ENCODE peak calls at places on chromosomes 2 and 18, in seven cellular contexts. One of them, this sample, is unnamed.

GRCh38 chr2:16522031-16522818 is 143.4 kb downstream of the CYRIA start:
- DNase-seq in coronary artery: no peak
- DNase-seq in astrocyte of the spinal cord: peak; percentile 20
- DNase-seq in left lung: no peak
- DNase-seq in DND-41: no peak
- DNase-seq in GM23338: no peak
- DNase-seq in fibroblast of villous mesenchyme: no peak
- DNase-seq in this sample: no peak

GRCh38 chr18:42053188-42053781 is 98.3 kb downstream of the PIK3C3 start:
- DNase-seq in left lung: no peak
- DNase-seq in GM23338: peak; percentile 60
- DNase-seq in astrocyte of the spinal cord: peak; percentile 57
- DNase-seq in coronary artery: no peak
- DNase-seq in fibroblast of villous mesenchyme: peak; percentile 65
- DNase-seq in DND-41: peak; percentile 59
- DNase-seq in this sample: peak; percentile 69

GRCh38 chr2:145801210-145801609 is 1281.3 kb upstream of the ZEB2 start:
- DNase-seq in coronary artery: no peak
- DNase-seq in left lung: no peak
- DNase-seq in DND-41: no peak
- DNase-seq in astrocyte of the spinal cord: no peak
- DNase-seq in GM23338: no peak
- DNase-seq in fibroblast of villous mesenchyme: no peak
- DNase-seq in this sample: no peak

GRCh38 chr18:62425465-62426190 is 97.2 kb upstream of the ZCCHC2 start:
- DNase-seq in left lung: no peak
- DNase-seq in DND-41: peak; percentile 66
- DNase-seq in astrocyte of the spinal cord: peak; percentile 95
- DNase-seq in GM23338: peak; percentile 96
- DNase-seq in fibroblast of villous mesenchyme: peak; percentile 97
- DNase-seq in coronary artery: peak; percentile 87
- DNase-seq in this sample: peak; percentile 87

GRCh38 chr2:85741811-85742507 is 11.8 kb upstream of the ATOH8 start:
- DNase-seq in left lung: peak; percentile 84
- DNase-seq in GM23338: no peak
- DNase-seq in fibroblast of villous mesenchyme: peak; percentile 97
- DNase-seq in coronary artery: peak; percentile 98
- DNase-seq in astrocyte of the spinal cord: peak; percentile 94
- DNase-seq in DND-41: peak; percentile 28
- DNase-seq in this sample: no peak

GRCh38 chr2:120798569-120799215 is 63.0 kb downstream of the GLI2 start:
- DNase-seq in coronary artery: no peak
- DNase-seq in DND-41: no peak
- DNase-seq in left lung: no peak
- DNase-seq in astrocyte of the spinal cord: no peak
- DNase-seq in fibroblast of villous mesenchyme: no peak
- DNase-seq in GM23338: peak; percentile 70
- DNase-seq in this sample: no peak

GRCh38 chr2:231113489-231113888 is 11.4 kb downstream of the HTR2B start:
- DNase-seq in fibroblast of villous mesenchyme: no peak
- DNase-seq in astrocyte of the spinal cord: no peak
- DNase-seq in DND-41: no peak
- DNase-seq in GM23338: peak; percentile 56
- DNase-seq in left lung: no peak
- DNase-seq in coronary artery: no peak
- DNase-seq in this sample: no peak

GRCh38 chr2:24972315-24972958 is 682 bp upstream of the DNAJC27 start:
- DNase-seq in astrocyte of the spinal cord: peak; percentile 50
- DNase-seq in left lung: no peak
- DNase-seq in coronary artery: peak; percentile 73
- DNase-seq in GM23338: peak; percentile 48
- DNase-seq in DND-41: peak; percentile 55
- DNase-seq in fibroblast of villous mesenchyme: peak; percentile 58
- DNase-seq in this sample: peak; percentile 57

GRCh38 chr18:46628206-46628605 is 28.8 kb downstream of the LOXHD1 start:
- DNase-seq in fibroblast of villous mesenchyme: no peak
- DNase-seq in left lung: no peak
- DNase-seq in GM23338: no peak
- DNase-seq in DND-41: no peak
- DNase-seq in astrocyte of the spinal cord: no peak
- DNase-seq in coronary artery: peak; percentile 21
- DNase-seq in this sample: no peak

GRCh38 chr2:96599941-96600340 is 38.2 kb downstream of the KANSL3 start:
- DNase-seq in left lung: no peak
- DNase-seq in GM23338: no peak
- DNase-seq in coronary artery: no peak
- DNase-seq in fibroblast of villous mesenchyme: no peak
- DNase-seq in astrocyte of the spinal cord: no peak
- DNase-seq in DND-41: no peak
- DNase-seq in this sample: no peak

GRCh38 chr18:56869189-56869777 is 218.1 kb downstream of the WDR7 start:
- DNase-seq in DND-41: no peak
- DNase-seq in coronary artery: no peak
- DNase-seq in GM23338: peak; percentile 68
- DNase-seq in left lung: no peak
- DNase-seq in fibroblast of villous mesenchyme: peak; percentile 70
- DNase-seq in astrocyte of the spinal cord: peak; percentile 42
- DNase-seq in this sample: peak; percentile 70

GRCh38 chr18:54119524-54120019 is 104.9 kb downstream of the MBD2 start:
- DNase-seq in left lung: no peak
- DNase-seq in GM23338: peak; percentile 88
- DNase-seq in fibroblast of villous mesenchyme: peak; percentile 64
- DNase-seq in astrocyte of the spinal cord: peak; percentile 72
- DNase-seq in DND-41: peak; percentile 10
- DNase-seq in coronary artery: no peak
- DNase-seq in this sample: peak; percentile 78

GRCh38 chr2:220648628-220649027 is 923.5 kb downstream of the EPHA4 start:
- DNase-seq in DND-41: no peak
- DNase-seq in astrocyte of the spinal cord: no peak
- DNase-seq in left lung: no peak
- DNase-seq in fibroblast of villous mesenchyme: no peak
- DNase-seq in GM23338: no peak
- DNase-seq in coronary artery: no peak
- DNase-seq in this sample: no peak

GRCh38 chr2:128531856-128532255 is 213.2 kb upstream of the HS6ST1 start:
- DNase-seq in coronary artery: no peak
- DNase-seq in left lung: no peak
- DNase-seq in fibroblast of villous mesenchyme: peak; percentile 10
- DNase-seq in GM23338: peak; percentile 49
- DNase-seq in DND-41: no peak
- DNase-seq in astrocyte of the spinal cord: no peak
- DNase-seq in this sample: no peak

GRCh38 chr18:47594621-47595086 is 335.8 kb downstream of the SMAD2 start:
- DNase-seq in DND-41: no peak
- DNase-seq in astrocyte of the spinal cord: no peak
- DNase-seq in fibroblast of villous mesenchyme: no peak
- DNase-seq in left lung: no peak
- DNase-seq in coronary artery: no peak
- DNase-seq in GM23338: no peak
- DNase-seq in this sample: no peak

GRCh38 chr18:35732652-35733051 is 151.1 kb downstream of the GALNT1 start:
- DNase-seq in fibroblast of villous mesenchyme: peak; percentile 34
- DNase-seq in GM23338: no peak
- DNase-seq in coronary artery: no peak
- DNase-seq in left lung: no peak
- DNase-seq in DND-41: no peak
- DNase-seq in astrocyte of the spinal cord: peak; percentile 70
- DNase-seq in this sample: no peak

GRCh38 chr2:249538-250042 is 14.2 kb downstream of the SH3YL1 start:
- DNase-seq in GM23338: no peak
- DNase-seq in left lung: no peak
- DNase-seq in fibroblast of villous mesenchyme: no peak
- DNase-seq in DND-41: no peak
- DNase-seq in coronary artery: no peak
- DNase-seq in astrocyte of the spinal cord: no peak
- DNase-seq in this sample: no peak

GRCh38 chr18:35641916-35642315 is 60.4 kb downstream of the GALNT1 start:
- DNase-seq in DND-41: no peak
- DNase-seq in GM23338: no peak
- DNase-seq in coronary artery: no peak
- DNase-seq in fibroblast of villous mesenchyme: peak; percentile 71
- DNase-seq in left lung: no peak
- DNase-seq in astrocyte of the spinal cord: no peak
- DNase-seq in this sample: no peak

GRCh38 chr18:79383388-79384056 is 12.2 kb upstream of the NFATC1 start:
- DNase-seq in astrocyte of the spinal cord: no peak
- DNase-seq in GM23338: no peak
- DNase-seq in coronary artery: peak; percentile 66
- DNase-seq in DND-41: no peak
- DNase-seq in left lung: peak; percentile 69
- DNase-seq in fibroblast of villous mesenchyme: no peak
- DNase-seq in this sample: no peak

GRCh38 chr18:55221577-55221976 is 262.3 kb upstream of the CCDC68 start:
- DNase-seq in astrocyte of the spinal cord: no peak
- DNase-seq in DND-41: no peak
- DNase-seq in fibroblast of villous mesenchyme: no peak
- DNase-seq in left lung: no peak
- DNase-seq in GM23338: peak; percentile 6
- DNase-seq in coronary artery: no peak
- DNase-seq in this sample: no peak

GRCh38 chr2:74945783-74946165 is 12.7 kb upstream of the POLE4 start:
- DNase-seq in coronary artery: no peak
- DNase-seq in DND-41: no peak
- DNase-seq in fibroblast of villous mesenchyme: peak; percentile 51
- DNase-seq in left lung: no peak
- DNase-seq in GM23338: no peak
- DNase-seq in astrocyte of the spinal cord: no peak
- DNase-seq in this sample: no peak

GRCh38 chr2:30880516-30880915 is 73.3 kb upstream of the CAPN13 start:
- DNase-seq in left lung: no peak
- DNase-seq in fibroblast of villous mesenchyme: no peak
- DNase-seq in GM23338: no peak
- DNase-seq in coronary artery: no peak
- DNase-seq in astrocyte of the spinal cord: no peak
- DNase-seq in DND-41: no peak
- DNase-seq in this sample: no peak

GRCh38 chr2:122056853-122057252 is 301.4 kb downstream of the TSN start:
- DNase-seq in fibroblast of villous mesenchyme: peak; percentile 19
- DNase-seq in astrocyte of the spinal cord: no peak
- DNase-seq in GM23338: no peak
- DNase-seq in DND-41: no peak
- DNase-seq in coronary artery: no peak
- DNase-seq in left lung: no peak
- DNase-seq in this sample: no peak

GRCh38 chr2:134491022-134491421 is 227.8 kb downstream of the TMEM163 start:
- DNase-seq in left lung: no peak
- DNase-seq in astrocyte of the spinal cord: no peak
- DNase-seq in coronary artery: no peak
- DNase-seq in fibroblast of villous mesenchyme: no peak
- DNase-seq in GM23338: no peak
- DNase-seq in DND-41: no peak
- DNase-seq in this sample: no peak

DNA sequence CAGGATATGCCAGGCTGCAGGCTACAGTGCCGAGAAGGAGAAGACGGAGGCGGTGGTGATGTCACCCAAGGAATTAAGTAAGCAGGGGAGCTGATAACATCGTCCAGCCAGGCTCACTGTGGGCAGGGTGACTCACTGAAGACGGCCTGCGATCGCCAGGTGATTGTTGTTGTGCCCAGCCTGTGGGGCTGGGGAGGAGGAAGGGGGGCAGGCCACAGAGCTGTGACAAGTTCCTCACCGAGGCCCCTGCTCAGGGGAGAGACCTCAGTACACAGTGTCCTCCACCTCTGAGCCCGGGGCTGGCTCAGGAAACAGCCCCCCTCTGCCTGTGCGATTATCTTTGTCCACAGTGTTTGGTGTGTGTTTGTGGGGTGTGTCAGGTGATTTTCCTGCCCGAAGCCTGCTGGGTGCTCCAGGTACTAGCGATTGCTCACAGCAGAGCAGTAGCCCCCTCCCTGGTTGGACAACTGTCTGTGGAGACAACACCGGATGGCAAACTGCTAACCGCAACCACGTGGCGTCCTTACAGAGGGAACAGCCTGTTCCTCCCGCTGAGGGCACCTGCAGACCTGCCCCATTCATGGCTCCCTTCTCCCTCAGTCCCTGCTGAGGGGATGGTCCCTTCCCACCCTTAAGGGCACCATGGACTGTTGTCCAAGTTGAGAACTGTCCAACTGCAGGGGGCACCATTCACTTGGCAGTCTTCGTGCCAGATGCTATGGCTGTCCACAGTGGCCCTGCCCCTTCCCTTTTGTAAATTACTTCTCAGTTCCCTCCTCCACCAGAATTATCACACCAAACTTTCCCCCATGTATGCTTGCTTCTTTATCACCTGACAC is 95.1 kb downstream of the ZFP36L2 start:
- DNase-seq in left lung: peak; percentile 92
- DNase-seq in astrocyte of the spinal cord: peak; percentile 86
- DNase-seq in fibroblast of villous mesenchyme: peak; percentile 94
- DNase-seq in coronary artery: no peak
- DNase-seq in GM23338: peak; percentile 70
- DNase-seq in DND-41: peak; percentile 98
- DNase-seq in this sample: peak; percentile 81
- TF ChIP-seq CTCF in left lung: peak; percentile 61
- TF ChIP-seq CTCF in astrocyte of the spinal cord: peak; percentile 46
- TF ChIP-seq CTCF in fibroblast of villous mesenchyme: peak; percentile 40
- TF ChIP-seq CTCF in coronary artery: no peak
- TF ChIP-seq CTCF in GM23338: peak; percentile 51
- TF ChIP-seq CTCF in DND-41: peak; percentile 74
- TF ChIP-seq CTCF in this sample: peak; percentile 52

DNA sequence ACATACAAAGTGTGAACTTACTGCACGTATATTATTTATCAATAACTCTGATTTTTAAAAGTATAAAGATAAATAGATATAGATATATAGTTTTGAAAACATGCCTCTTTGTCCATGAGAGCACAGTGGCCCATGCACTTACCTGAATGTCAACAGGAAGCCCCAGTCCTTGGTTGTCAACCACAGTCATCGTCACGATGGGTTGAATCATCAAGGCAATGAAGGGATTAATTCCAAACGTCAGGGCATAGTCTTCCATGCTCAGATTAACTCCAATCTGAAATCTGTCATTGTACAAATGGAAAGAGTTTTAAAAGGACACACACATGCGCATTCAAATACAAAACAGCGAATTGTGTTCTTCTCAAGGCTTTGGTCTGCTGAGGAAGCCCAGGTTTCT is 15.5 kb downstream of the SCYGR4 start:
- DNase-seq in DND-41: no peak
- DNase-seq in left lung: no peak
- DNase-seq in GM23338: no peak
- DNase-seq in astrocyte of the spinal cord: no peak
- DNase-seq in fibroblast of villous mesenchyme: no peak
- DNase-seq in coronary artery: no peak
- DNase-seq in this sample: no peak
- H3K4me3 ChIP-seq in DND-41: no peak overlapping the region
- H3K4me3 ChIP-seq in left lung: no peak overlapping the region
- H3K4me3 ChIP-seq in GM23338: no peak overlapping the region
- H3K4me3 ChIP-seq in astrocyte of the spinal cord: no peak overlapping the region
- H3K4me3 ChIP-seq in fibroblast of villous mesenchyme: no peak overlapping the region
- H3K4me3 ChIP-seq in coronary artery: no peak overlapping the region
- H3K4me3 ChIP-seq in this sample: no peak overlapping the region

GRCh38 chr2:229930656-229931055 is 8.4 kb downstream of the FBXO36 start:
- DNase-seq in coronary artery: no peak
- DNase-seq in DND-41: no peak
- DNase-seq in left lung: no peak
- DNase-seq in fibroblast of villous mesenchyme: no peak
- DNase-seq in GM23338: peak; percentile 31
- DNase-seq in astrocyte of the spinal cord: no peak
- DNase-seq in this sample: no peak
- TF ChIP-seq CTCF in coronary artery: no peak
- TF ChIP-seq CTCF in DND-41: no peak
- TF ChIP-seq CTCF in left lung: no peak
- TF ChIP-seq CTCF in fibroblast of villous mesenchyme: no peak
- TF ChIP-seq CTCF in GM23338: no peak
- TF ChIP-seq CTCF in astrocyte of the spinal cord: no peak
- TF ChIP-seq CTCF in this sample: no peak

GRCh38 chr2:37683241-37683640 is 11.8 kb upstream of the CDC42EP3 start:
- DNase-seq in coronary artery: no peak
- DNase-seq in GM23338: no peak
- DNase-seq in fibroblast of villous mesenchyme: peak; percentile 42
- DNase-seq in DND-41: no peak
- DNase-seq in astrocyte of the spinal cord: no peak
- DNase-seq in left lung: no peak
- DNase-seq in this sample: no peak
- H3K4me3 ChIP-seq in coronary artery: no peak overlapping the region
- H3K4me3 ChIP-seq in GM23338: no peak overlapping the region
- H3K4me3 ChIP-seq in fibroblast of villous mesenchyme: no peak overlapping the region
- H3K4me3 ChIP-seq in DND-41: no peak overlapping the region
- H3K4me3 ChIP-seq in astrocyte of the spinal cord: no peak overlapping the region
- H3K4me3 ChIP-seq in left lung: no peak overlapping the region
- H3K4me3 ChIP-seq in this sample: no peak overlapping the region

This sample was measured in GM12865.